ENCODE peak calls at places on chromosomes 3 and 15, in six cellular contexts. A is HCT116, F is cardiac muscle cell, O is stomach, U is AG04450, C is Peyer's patch. I is an unnamed sample.

GRCh38 chr3:149212386-149212785 is 9.2 kb downstream of the CP start:
- DNase-seq in O (no peak), F (no peak), U (no peak), C (no peak), A (no peak), I (no peak)

GRCh38 chr3:22115581-22115980 is 364.6 kb upstream of the ZNF385D start:
- DNase-seq in F (no peak), U (no peak), A (no peak), C (no peak), O (no peak), I (no peak)

GRCh38 chr15:66833372-66833771 is 131.3 kb downstream of the SMAD6 start:
- DNase-seq in C (peak), O (no peak), U (no peak), A (no peak), F (no peak), I (no peak)

GRCh38 chr3:194986208-194987043 is 284.5 kb downstream of the XXYLT1 start:
- DNase-seq in A (no peak), C (no peak), F (no peak), O (peak), U (no peak), I (no peak)

GRCh38 chr3:160956785-160957184 is 148.4 kb downstream of the B3GALNT1 start:
- DNase-seq in U (no peak), C (no peak), A (no peak), F (peak), O (no peak), I (no peak)

GRCh38 chr15:36742696-36743095 is 163.3 kb downstream of the CDIN1 start:
- DNase-seq in A (no peak), C (no peak), O (no peak), U (no peak), F (no peak), I (no peak)

GRCh38 chr3:112619295-112619694 is 21.6 kb downstream of the CCDC80 start:
- DNase-seq in C (no peak), U (no peak), F (no peak), O (no peak), A (no peak), I (no peak)

GRCh38 chr3:459376-459710 is 262.8 kb downstream of the CHL1 start:
- DNase-seq in C (no peak), A (no peak), U (no peak), O (no peak), F (no peak), I (no peak)

GRCh38 chr3:138348950-138349739 is 766 bp downstream of the MRAS start:
- DNase-seq in A (no peak), U (no peak), C (no peak), O (no peak), F (peak), I (no peak)

GRCh38 chr3:197487911-197488391 is 67.8 kb downstream of the BDH1 start:
- DNase-seq in C (no peak), U (no peak), O (no peak), A (no peak), F (peak), I (peak)

GRCh38 chr15:33846862-33847261 is 121.4 kb upstream of the CHRM5 start:
- DNase-seq in F (no peak), C (no peak), O (no peak), U (no peak), A (no peak), I (no peak)

GRCh38 chr15:101206173-101206572 is 45.7 kb downstream of the CHSY1 start:
- DNase-seq in O (no peak), U (no peak), A (no peak), C (no peak), F (peak), I (no peak)

GRCh38 chr3:3286014-3286413 is 106.5 kb upstream of the CRBN start:
- DNase-seq in F (no peak), C (no peak), O (no peak), U (no peak), A (no peak), I (no peak)

GRCh38 chr3:146274833-146275232 is 23.9 kb upstream of the PLSCR4 start:
- DNase-seq in A (no peak), O (no peak), U (peak), F (peak), C (no peak), I (peak)

GRCh38 chr3:15606434-15606891 is 4.9 kb downstream of the BTD start:
- DNase-seq in U (no peak), C (peak), A (no peak), O (no peak), F (peak), I (no peak)

GRCh38 chr15:98018761-98019351 is 58.4 kb downstream of the ARRDC4 start:
- DNase-seq in F (no peak), U (no peak), O (no peak), A (no peak), C (no peak), I (no peak)

GRCh38 chr15:67925182-67925581 is 85.3 kb upstream of the RNU6-1 start:
- DNase-seq in F (no peak), O (no peak), C (no peak), A (no peak), U (no peak), I (no peak)

GRCh38 chr3:106083854-106084253 is 215.0 kb upstream of the CBLB start:
- DNase-seq in F (no peak), C (no peak), A (no peak), U (no peak), O (no peak), I (no peak)

GRCh38 chr15:95086543-95087252 is 855.3 kb downstream of the MCTP2 start:
- DNase-seq in U (peak), O (no peak), F (peak), C (no peak), A (peak), I (peak)

GRCh38 chr15:77482570-77482969 is 61.9 kb downstream of the HMG20A start:
- DNase-seq in O (no peak), U (peak), F (peak), A (no peak), C (no peak), I (peak)

GRCh38 chr3:126485131-126485530 is 9.4 kb upstream of the ZXDC start:
- DNase-seq in A (no peak), F (no peak), C (no peak), U (no peak), O (no peak), I (no peak)

GRCh38 chr3:177694951-177695350 is 497.7 kb upstream of the TBL1XR1 start:
- DNase-seq in A (no peak), U (no peak), C (no peak), F (no peak), O (no peak), I (no peak)

GRCh38 chr3:38267689-38268477 is 2.3 kb downstream of the SLC22A13 start:
- DNase-seq in A (no peak), C (no peak), U (no peak), F (no peak), O (no peak), I (no peak)

GRCh38 chr3:60756636-60757035 is 494.6 kb downstream of the FHIT start:
- DNase-seq in A (no peak), C (no peak), F (no peak), U (no peak), O (no peak), I (no peak)

GRCh38 chr3:58005662-58006061 is 2.6 kb upstream of the FLNB start:
- DNase-seq in O (no peak), U (no peak), A (no peak), F (peak), C (no peak), I (peak)

GRCh38 chr15:89765694-89766093 is 10.4 kb upstream of the MESP2 start:
- DNase-seq in F (no peak), O (no peak), C (no peak), U (no peak), A (no peak), I (no peak)

GRCh38 chr15:52567886-52568568 is 803 bp downstream of the ARPP19 start:
- DNase-seq in F (no peak), O (peak), C (peak), U (no peak), A (peak), I (no peak)

GRCh38 chr3:30964612-30965011 is 70.2 kb upstream of the GADL1 start:
- DNase-seq in O (no peak), F (no peak), U (no peak), A (no peak), C (no peak), I (no peak)

GRCh38 chr3:131795382-131796085 is 239.3 kb downstream of the CPNE4 start:
- DNase-seq in F (peak), U (no peak), O (no peak), C (no peak), A (no peak), I (no peak)

DNA sequence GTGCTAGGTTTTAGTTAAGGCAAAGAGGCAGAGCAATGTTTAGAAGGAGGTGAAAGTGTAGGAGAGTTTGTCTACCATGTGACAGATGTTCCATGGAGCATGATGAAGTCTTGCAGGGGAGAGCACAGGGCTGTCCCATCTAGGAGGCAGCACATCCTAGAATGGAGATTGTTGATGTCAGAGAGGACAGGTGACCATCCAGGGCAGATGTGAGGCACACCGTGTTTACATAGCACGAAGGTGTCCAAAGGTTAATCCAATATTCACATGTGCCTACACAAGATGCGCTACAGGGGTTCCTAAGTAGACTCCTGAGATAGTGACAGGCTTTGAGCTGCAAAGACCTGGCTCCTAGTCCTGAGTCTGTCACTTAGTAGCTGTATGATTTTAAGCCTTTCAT is 219.3 kb upstream of the SLCO3A1 start:
- DNase-seq in O (no peak), U (no peak), F (no peak), A (no peak), C (no peak), I (no peak)
- H3K4me3 ChIP-seq in O (no peak), U (no peak), F (no peak), A (no peak), C (no peak), I (no peak)

GRCh38 chr15:25852696-25853524 is 10.2 kb downstream of the ATP10A start:
- DNase-seq in U (no peak), C (no peak), O (no peak), A (no peak), F (peak), I (no peak)
- TF ChIP-seq CTCF in U (no peak), C (no peak), O (no peak), A (no peak), F (no peak), I (no peak)

GRCh38 chr3:66076861-66077495 is 38.3 kb upstream of the MAGI1 start:
- DNase-seq in A (no peak), O (no peak), F (no peak), U (peak), C (no peak), I (peak)

GRCh38 chr3:66080167-66080566 is 41.4 kb upstream of the MAGI1 start:
- DNase-seq in U (no peak), C (no peak), O (no peak), F (no peak), A (no peak), I (no peak)

GRCh38 chr3:66075281-66075680 is 36.6 kb upstream of the MAGI1 start:
- DNase-seq in F (peak), A (no peak), O (no peak), C (no peak), U (peak), I (peak)

GRCh38 chr3:66073464-66074141 is 34.9 kb upstream of the MAGI1 start:
- DNase-seq in A (no peak), C (no peak), U (no peak), O (peak), F (no peak), I (no peak)

DNA sequence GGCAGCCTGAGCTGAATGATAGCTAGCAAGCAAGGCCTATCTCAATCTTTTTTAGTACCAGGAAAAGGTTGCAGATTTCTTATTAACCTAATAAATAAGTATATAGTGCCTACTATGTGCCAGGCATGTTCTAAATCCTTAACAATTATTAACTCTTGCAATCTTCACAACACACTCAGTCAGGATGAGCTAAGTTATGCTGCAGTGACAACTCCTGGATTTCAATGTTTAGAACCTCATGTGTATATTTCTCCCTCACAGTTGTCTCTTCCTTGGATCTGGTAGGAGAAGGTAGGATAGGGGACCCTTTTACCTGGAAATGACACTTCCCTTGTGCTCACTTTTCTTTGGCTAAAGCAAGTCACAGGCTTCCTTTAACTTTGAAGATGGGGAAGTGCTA is 39.3 kb upstream of the MAGI1 start:
- DNase-seq in F (no peak), A (no peak), C (no peak), U (no peak), O (no peak), I (no peak)
- H3K4me3 ChIP-seq in F (no peak), A (no peak), C (no peak), U (no peak), O (no peak), I (no peak)

GRCh38 chr15:50116477-50116876 is 2.6 kb downstream of the ATP8B4 start:
- DNase-seq in A (peak), U (no peak), F (peak), C (peak), O (no peak), I (no peak)
- TF ChIP-seq CTCF in A (peak), U (peak), F (peak), C (no peak), O (no peak), I (peak)

I was measured in AG09309.